ENCODE peak calls at places on chromosomes 6 and 20, in four cellular contexts. Q is choroid plexus epithelial cell, P is RWPE1, T is A549. F is an unnamed sample.
A peak's percentile ranks its signal among the peaks of the same experiment; 100 is the strongest.

GRCh38 chr6:166778776-166779175 is 151.7 kb upstream of the RPS6KA2 start:
- DNase-seq in P (no peak), Q (no peak), T (no peak), F (peak; percentile 1)

GRCh38 chr6:22613695-22614094 is 44.3 kb downstream of the HDGFL1 start:
- DNase-seq in Q (peak; percentile 89), T (no peak), P (no peak), F (no peak)

GRCh38 chr6:85470023-85470410 is 20.1 kb downstream of the NT5E start:
- DNase-seq in P (no peak), Q (no peak), T (no peak), F (no peak)

GRCh38 chr6:138017156-138017757 is 90.0 kb downstream of the PERP start:
- DNase-seq in P (no peak), T (no peak), Q (peak; percentile 25), F (no peak)

GRCh38 chr6:26149240-26149639 is 62.0 kb downstream of the HFE start:
- DNase-seq in T (no peak), Q (no peak), P (no peak), F (no peak)

GRCh38 chr6:6701864-6702263 is 113.3 kb downstream of the LY86 start:
- DNase-seq in Q (no peak), P (no peak), T (no peak), F (no peak)

GRCh38 chr6:42406296-42407280 is 45.1 kb downstream of the TRERF1 start:
- DNase-seq in Q (peak; percentile 37), T (no peak), P (no peak), F (no peak)

GRCh38 chr6:33490198-33490597 is 35.8 kb downstream of the ZBTB9 start:
- DNase-seq in P (peak; percentile 8), Q (no peak), T (peak; percentile 22), F (no peak)

GRCh38 chr6:2471474-2471873 is 226.1 kb upstream of the GMDS start:
- DNase-seq in Q (no peak), P (no peak), T (no peak), F (no peak)

GRCh38 chr20:58755751-58756524 is 63.3 kb downstream of the NPEPL1 start:
- DNase-seq in T (no peak), P (no peak), Q (no peak), F (no peak)

GRCh38 chr6:56995347-56995746 is 40.4 kb downstream of the BEND6 start:
- DNase-seq in T (peak; percentile 6), Q (no peak), P (peak; percentile 15), F (no peak)

GRCh38 chr20:19816386-19816785 is 58.3 kb downstream of the RIN2 start:
- DNase-seq in Q (peak; percentile 65), P (no peak), T (no peak), F (no peak)

GRCh38 chr20:51574248-51575033 is 31.9 kb upstream of the NFATC2 start:
- DNase-seq in P (no peak), Q (peak; percentile 2), T (no peak), F (no peak)

GRCh38 chr6:108766419-108766818 is 81.8 kb upstream of the ARMC2 start:
- DNase-seq in T (no peak), Q (no peak), P (no peak), F (no peak)

GRCh38 chr6:78489874-78490273 is 377.5 kb upstream of the IRAK1BP1 start:
- DNase-seq in P (no peak), T (no peak), Q (peak; percentile 69), F (no peak)

GRCh38 chr6:52271852-52272460 is 12.6 kb downstream of the MCM3 start:
- DNase-seq in P (no peak), Q (no peak), T (peak; percentile 15), F (no peak)

GRCh38 chr20:362271-363254 is 15.7 kb downstream of the NRSN2 start:
- DNase-seq in Q (peak; percentile 97), T (peak; percentile 98), P (peak; percentile 96), F (no peak)

GRCh38 chr6:38141045-38141444 is 321.5 kb downstream of the ZFAND3 start:
- DNase-seq in T (no peak), Q (no peak), P (no peak), F (no peak)

GRCh38 chr6:38144365-38144764 is 324.8 kb downstream of the ZFAND3 start:
- DNase-seq in P (no peak), T (no peak), Q (no peak), F (no peak)

GRCh38 chr6:38141716-38142115 is 322.2 kb downstream of the ZFAND3 start:
- DNase-seq in T (no peak), P (no peak), Q (no peak), F (no peak)

GRCh38 chr6:38142178-38142902 is 322.8 kb downstream of the ZFAND3 start:
- DNase-seq in Q (no peak), P (no peak), T (no peak), F (no peak)

GRCh38 chr6:38143191-38144154 is 323.9 kb downstream of the ZFAND3 start:
- DNase-seq in T (no peak), Q (no peak), P (no peak), F (no peak)
- TF ChIP-seq CTCF in T (no peak), Q (no peak), P (no peak), F (no peak)

DNA sequence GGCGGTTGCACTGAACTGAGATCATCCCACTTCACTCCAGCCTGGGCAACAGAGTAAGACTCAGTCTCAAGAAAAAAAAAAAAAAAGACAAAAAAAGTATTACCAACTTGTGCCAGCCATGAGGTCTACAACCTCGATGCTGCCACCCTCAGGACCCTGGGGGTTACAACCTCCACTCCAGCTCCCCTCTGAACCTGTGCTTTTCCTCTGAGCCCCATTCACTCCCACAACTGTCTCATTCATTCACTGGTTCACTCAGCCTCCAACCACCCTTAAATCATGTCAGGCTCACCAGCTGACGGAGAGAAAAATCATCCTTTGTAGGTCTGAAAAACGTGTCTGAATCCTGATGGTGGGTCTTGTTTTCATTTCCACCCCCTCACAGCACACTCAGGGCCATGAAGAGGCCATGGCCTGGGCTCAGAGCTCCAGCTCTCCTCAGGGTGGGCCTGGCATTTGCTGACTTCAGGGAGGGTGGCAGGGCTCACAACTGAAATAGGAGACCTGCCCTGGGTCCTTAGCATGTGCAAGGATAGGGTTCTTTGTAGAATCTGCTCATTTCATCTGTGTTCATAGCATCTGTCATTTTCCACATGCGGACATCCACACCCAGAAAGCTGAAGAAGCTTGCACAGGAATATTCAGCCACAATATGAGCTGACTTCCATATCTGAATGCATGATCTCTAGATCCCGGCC is 1.9 kb upstream of the ULBP1 start:
- DNase-seq in P (no peak), Q (no peak), T (peak; percentile 53), F (no peak)
- TF ChIP-seq CTCF in P (peak; percentile 7), Q (no peak), T (no peak), F (no peak)

GRCh38 chr20:48621256-48622078 is 206.3 kb downstream of the PREX1 start:
- DNase-seq in P (peak; percentile 91), T (peak; percentile 62), Q (peak; percentile 19), F (no peak)
- TF ChIP-seq CTCF in P (no peak), T (peak; percentile 4), Q (no peak), F (no peak)

GRCh38 chr6:131063028-131063763 is at the start of gene EPB41L2:
- DNase-seq in T (peak; percentile 79), Q (peak; percentile 88), P (peak; percentile 88), F (peak; percentile 91)
- TF ChIP-seq CTCF in T (no peak), Q (peak; percentile 24), P (no peak), F (peak; percentile 27)

DNA sequence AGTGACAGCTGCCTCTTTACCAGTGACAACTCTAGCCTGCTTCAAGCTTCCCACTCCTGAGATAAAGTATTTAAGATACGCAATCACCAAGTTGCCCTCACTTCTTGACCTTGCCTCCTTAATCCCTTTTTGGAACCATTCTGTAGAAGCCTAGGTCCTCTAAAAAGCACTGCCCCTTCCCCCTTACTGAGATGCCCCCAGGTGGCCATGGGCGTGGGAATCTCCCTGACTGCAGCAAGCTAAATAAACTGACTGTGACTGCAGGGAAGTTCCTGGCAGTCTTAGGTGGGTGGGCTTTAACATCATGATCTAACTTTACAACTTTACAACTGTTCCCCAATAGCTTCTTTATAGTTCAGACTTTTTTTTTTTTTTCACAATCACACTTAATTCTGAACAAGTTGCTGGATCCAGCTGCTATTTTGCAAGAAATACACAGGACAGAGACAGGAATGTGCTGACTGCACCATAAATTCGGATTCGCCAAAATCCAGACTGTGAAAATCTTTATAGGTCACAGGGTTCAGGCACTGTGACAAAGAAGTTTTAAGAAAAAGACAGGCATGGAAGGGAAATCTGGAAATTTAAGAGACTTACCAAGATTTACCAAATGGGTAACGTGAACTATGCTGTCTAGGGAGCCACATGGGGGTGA is 344.2 kb upstream of the SULF2 start:
- DNase-seq in P (no peak), T (no peak), Q (peak; percentile 38), F (no peak)
- TF ChIP-seq CTCF in P (no peak), T (no peak), Q (no peak), F (no peak)

GRCh38 chr6:153790881-153791473 is 248.1 kb upstream of the OPRM1 start:
- DNase-seq in T (peak; percentile 10), Q (peak; percentile 65), P (no peak), F (no peak)

GRCh38 chr6:153787341-153787606 is 251.8 kb upstream of the OPRM1 start:
- DNase-seq in P (no peak), Q (no peak), T (no peak), F (no peak)

DNA sequence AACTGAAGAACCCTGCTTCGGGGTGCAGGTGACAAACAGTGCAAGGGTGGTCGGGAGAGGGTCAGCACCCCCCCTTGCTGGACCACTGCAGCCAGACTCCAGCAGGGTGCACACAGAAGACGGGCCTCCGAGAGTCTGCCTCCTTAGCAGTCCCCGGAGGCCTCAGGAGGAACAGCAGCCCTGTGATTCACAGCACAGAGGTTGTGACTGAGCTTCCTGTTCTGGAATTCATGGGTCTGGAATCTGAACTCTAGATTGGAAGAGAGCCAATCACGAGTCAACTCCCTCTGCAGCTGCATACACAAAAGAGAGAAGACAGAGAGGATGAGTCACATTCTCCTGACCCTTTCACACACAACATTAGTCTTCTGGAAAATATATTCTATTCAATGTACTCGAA is 249.0 kb upstream of the OPRM1 start:
- DNase-seq in Q (peak; percentile 99), P (peak; percentile 22), T (peak; percentile 43), F (no peak)
- TF ChIP-seq CTCF in Q (peak; percentile 58), P (no peak), T (no peak), F (no peak)

DNA sequence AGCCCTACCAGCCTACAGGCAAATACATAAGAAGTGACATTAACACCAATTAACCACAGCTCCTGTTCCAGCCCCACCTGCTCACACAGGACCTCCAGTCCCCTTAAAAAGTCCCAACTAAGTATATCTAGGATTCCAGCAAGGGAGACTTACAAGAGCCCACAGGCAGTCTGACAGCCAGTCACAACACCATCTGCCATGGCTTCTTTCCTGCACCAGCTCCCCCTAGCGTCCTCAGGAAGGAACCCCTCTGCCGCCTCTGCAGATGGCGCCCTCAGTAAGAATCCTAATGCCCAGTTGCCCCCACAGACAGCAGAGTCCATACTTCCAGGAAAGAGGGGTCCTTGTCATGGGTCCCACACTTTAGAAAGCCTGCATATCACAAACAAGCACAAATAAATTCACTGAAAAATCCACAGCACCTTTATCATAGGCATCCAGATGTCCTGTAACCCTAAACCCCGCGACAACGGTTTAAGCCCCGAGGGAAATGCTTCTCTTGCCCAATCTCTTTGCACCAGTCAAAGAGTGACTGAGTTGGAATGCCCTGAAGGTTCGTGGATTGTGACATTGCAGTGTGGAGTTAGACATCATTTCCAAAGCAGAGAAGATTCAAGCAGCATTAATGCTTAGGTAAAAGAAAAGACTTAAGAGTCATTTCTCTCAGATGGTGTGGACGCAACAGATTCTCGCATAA is 121.9 kb downstream of the HIVEP2 start:
- DNase-seq in T (peak; percentile 53), Q (no peak), P (no peak), F (no peak)
- TF ChIP-seq CTCF in T (peak; percentile 19), Q (peak; percentile 47), P (no peak), F (peak; percentile 38)